ENCODE peak calls at places on chromosomes 12 and 14, in seven cellular contexts. R is GM03348; E is T-helper 2 cell; O is hypothalamus; W is Calu3; L is activated CD8-positive, alpha-beta memory T cell treated with anti-CD3 and anti-CD28 coated beads, Interleukin-2, amount 50 U/mL, for 4 hours; M is naive thymus-derived CD8-positive, alpha-beta T cell. P is an unnamed sample.

GRCh38 chr12:26936559-26937442 is 980 bp downstream of the INTS13 start:
- DNase-seq in R (no peak), E (no peak), O (no peak), W (no peak), L (no peak), M (no peak), P (no peak)

GRCh38 chr12:64392221-64392620 is 1.7 kb upstream of the C12orf56 start:
- DNase-seq in R (peak), E (no peak), O (no peak), W (peak), L (no peak), M (no peak), P (peak)

GRCh38 chr14:36066636-36067035 is 109.9 kb downstream of the PTCSC3 start:
- DNase-seq in R (no peak), E (no peak), O (no peak), W (no peak), L (no peak), M (no peak), P (no peak)

GRCh38 chr12:52390739-52391617 is 5.5 kb upstream of the KRT84 start:
- DNase-seq in R (peak), E (no peak), O (no peak), W (peak), L (no peak), M (no peak), P (peak)

GRCh38 chr12:24014853-24015590 is 65.6 kb upstream of the SOX5 start:
- DNase-seq in R (no peak), E (no peak), O (no peak), W (no peak), L (no peak), M (no peak), P (no peak)

GRCh38 chr12:94405378-94406116 is 54.1 kb downstream of the CEP83 start:
- DNase-seq in R (peak), E (no peak), O (no peak), W (no peak), L (no peak), M (no peak), P (no peak)

GRCh38 chr14:101121399-101122113 is 218.0 kb upstream of the RTL1 start:
- DNase-seq in R (no peak), E (no peak), O (no peak), W (no peak), L (no peak), M (no peak), P (no peak)

GRCh38 chr12:20314325-20314724 is 54.0 kb upstream of the PDE3A start:
- DNase-seq in R (peak), E (no peak), O (no peak), W (no peak), L (no peak), M (no peak), P (no peak)

GRCh38 chr14:96180004-96180403 is 24.6 kb upstream of the BDKRB2 start:
- DNase-seq in R (no peak), E (no peak), O (no peak), W (no peak), L (no peak), M (no peak), P (no peak)

GRCh38 chr12:92036771-92037453 is 108.7 kb downstream of the BTG1 start:
- DNase-seq in R (peak), E (no peak), O (no peak), W (peak), L (no peak), M (no peak), P (no peak)